ENCODE peak calls at places on chromosome 7, in six cellular contexts. B, F, A, G, J and L are unnamed samples.

GRCh38 chr7:135282621-135283295 is 49.1 kb downstream of the STRA8 start:
- DNase-seq in A (no peak), F (no peak), J (no peak), B (no peak), G (no peak), L (no peak)

GRCh38 chr7:27617651-27618381 is 44.9 kb downstream of the HIBADH start:
- DNase-seq in F (no peak), A (no peak), B (no peak), G (no peak), J (no peak), L (no peak)

GRCh38 chr7:117652943-117653700 is 173.3 kb downstream of the CFTR start:
- DNase-seq in F (no peak), G (no peak), B (no peak), A (no peak), J (peak), L (no peak)

GRCh38 chr7:128402346-128402745 is 7.4 kb downstream of the IMPDH1 start:
- DNase-seq in B (no peak), A (no peak), J (no peak), F (no peak), G (no peak), L (no peak)

GRCh38 chr7:101723835-101724234 is 93.6 kb upstream of the CUX1 start:
- DNase-seq in A (no peak), J (no peak), G (no peak), B (no peak), F (no peak), L (no peak)

GRCh38 chr7:42090806-42091205 is 146.2 kb downstream of the GLI3 start:
- DNase-seq in F (no peak), J (no peak), G (no peak), B (no peak), A (no peak), L (no peak)

GRCh38 chr7:110681941-110682340 is 409.0 kb upstream of the LRRN3 start:
- DNase-seq in B (no peak), G (no peak), F (no peak), J (no peak), A (no peak), L (no peak)

GRCh38 chr7:141198191-141198958 is 124.5 kb downstream of the TMEM178B start:
- DNase-seq in A (no peak), B (peak), G (no peak), J (no peak), F (no peak), L (no peak)

GRCh38 chr7:51645298-51645697 is 328.7 kb upstream of the COBL start:
- DNase-seq in J (peak), B (no peak), F (no peak), A (no peak), G (no peak), L (no peak)

GRCh38 chr7:139494835-139495568 is 11.5 kb upstream of the KLRG2 start:
- DNase-seq in G (no peak), J (no peak), F (no peak), B (no peak), A (no peak), L (no peak)

GRCh38 chr7:26469188-26469587 is 177.5 kb downstream of the SNX10 start:
- DNase-seq in B (no peak), F (no peak), A (no peak), J (no peak), G (no peak), L (no peak)

DNA sequence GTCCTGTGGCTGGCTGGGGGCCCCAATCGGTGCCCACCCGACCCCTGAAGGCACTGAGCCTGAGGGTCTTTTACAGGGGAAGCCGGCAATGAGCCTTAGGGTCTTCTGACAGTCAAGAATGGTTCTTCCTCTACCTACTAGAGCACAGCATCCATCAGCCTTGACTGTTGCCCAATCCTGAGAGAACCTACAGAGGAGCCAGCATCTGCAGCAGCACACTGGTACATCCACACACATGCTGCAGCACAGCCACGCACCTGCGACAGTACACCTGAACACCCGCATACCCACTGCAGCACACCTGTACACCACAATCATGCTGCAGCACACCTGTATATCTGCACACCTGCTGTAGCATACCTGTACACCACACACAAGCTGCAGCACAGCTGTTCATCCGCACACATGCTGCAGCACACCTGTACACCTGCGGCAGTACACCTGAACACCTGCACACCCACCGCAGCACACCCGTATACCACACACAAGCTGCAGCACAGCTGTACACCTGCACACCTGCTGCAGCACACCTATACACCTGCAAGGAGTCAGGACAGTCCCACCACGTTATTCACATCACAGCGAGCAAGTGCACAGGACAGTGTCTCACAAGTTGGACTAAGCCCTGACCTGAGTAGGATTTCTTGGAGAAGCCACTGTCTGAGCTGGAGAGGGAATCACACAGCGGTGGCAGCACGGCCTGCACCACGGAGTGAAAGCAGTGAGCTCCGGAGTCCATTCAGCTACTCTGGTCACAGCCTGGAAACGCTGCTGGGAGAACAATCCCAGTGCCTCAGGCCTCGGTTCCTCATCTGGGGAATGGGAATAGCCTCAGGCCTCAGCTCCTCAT is 56.4 kb downstream of the VIPR2 start:
- DNase-seq in A (no peak), B (peak), F (peak), J (no peak), G (no peak), L (peak)
- H2AK5ac ChIP-seq in A (no peak), B (no peak), F (no peak), J (no peak), G (no peak), L (no peak)

GRCh38 chr7:93475811-93476210 is 98.7 kb downstream of the CALCR start:
- DNase-seq in A (no peak), B (no peak), G (no peak), F (no peak), J (no peak), L (no peak)

DNA sequence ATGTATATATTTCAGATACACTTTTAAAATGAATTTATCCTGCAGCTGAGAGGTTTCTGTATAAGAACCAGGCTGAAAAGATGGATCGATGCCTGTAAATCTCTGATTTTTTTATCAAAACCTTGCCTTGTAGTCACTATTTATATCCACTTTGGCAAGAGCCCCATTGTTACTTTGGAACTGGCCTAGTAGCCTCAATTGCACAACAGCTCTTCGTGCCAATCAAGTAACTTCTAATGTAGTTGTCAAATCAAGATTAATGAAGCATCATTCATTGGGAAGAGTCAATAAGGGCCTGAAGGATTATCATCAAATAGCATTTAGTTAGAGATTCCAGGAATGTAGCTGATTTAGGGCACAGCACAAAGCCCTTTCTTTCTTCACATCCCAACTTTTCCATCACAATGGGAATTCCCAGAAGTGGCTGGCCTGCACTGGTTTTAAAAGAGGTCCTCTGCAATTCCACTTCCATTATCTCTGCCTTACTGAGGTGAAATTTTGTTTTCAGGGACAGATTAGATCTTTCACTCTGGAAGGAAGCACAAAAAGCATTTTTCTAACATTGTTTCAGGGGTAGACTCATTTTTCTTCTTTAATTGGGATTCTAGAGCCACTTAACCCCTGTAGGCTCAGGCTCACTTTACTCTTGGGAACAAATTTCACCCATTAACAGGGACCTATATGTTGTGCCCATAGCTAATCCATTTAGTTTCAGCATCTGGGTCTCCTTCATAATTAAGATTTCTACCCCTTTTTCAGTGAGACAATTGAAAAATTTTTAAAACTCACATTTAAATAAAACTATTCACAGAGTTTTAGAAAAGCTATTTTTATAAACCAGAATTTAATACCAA is 97.8 kb downstream of the CALCR start:
- DNase-seq in J (peak), A (no peak), B (no peak), G (no peak), F (no peak), L (peak)
- H2AFZ ChIP-seq in J (peak), A (no peak), B (no peak), G (no peak), F (no peak), L (no peak)

DNA sequence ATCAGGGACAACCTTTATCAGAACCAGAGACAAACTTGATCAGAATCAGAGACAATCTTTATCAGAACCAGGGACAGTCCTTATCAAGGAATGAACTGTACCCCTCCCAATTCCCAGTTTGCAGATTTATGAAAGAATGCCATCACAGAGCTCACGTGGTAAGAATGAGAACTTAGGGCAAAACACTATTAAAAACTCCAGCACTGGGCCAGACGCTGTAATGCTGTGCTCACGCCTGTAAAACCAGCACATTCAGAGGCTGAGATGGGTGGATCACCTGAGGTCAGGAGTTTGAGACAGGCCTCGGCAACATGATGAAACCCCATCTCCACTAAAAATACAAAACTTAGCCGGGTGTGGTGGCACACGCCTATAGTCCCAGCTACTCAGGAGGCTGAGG is 85.1 kb upstream of the TNRC18 start:
- DNase-seq in F (no peak), G (no peak), A (no peak), B (no peak), J (no peak), L (no peak)
- H2AK5ac ChIP-seq in F (no peak), G (peak), A (no peak), B (no peak), J (no peak), L (no peak)

GRCh38 chr7:55573234-55573504 is 867 bp upstream of the VOPP1 start:
- DNase-seq in G (no peak), A (no peak), J (no peak), B (no peak), F (no peak), L (no peak)

GRCh38 chr7:55575098-55575497 is 2.8 kb upstream of the VOPP1 start:
- DNase-seq in A (no peak), J (no peak), F (no peak), G (no peak), B (no peak), L (no peak)

GRCh38 chr7:55575733-55576132 is 3.4 kb upstream of the VOPP1 start:
- DNase-seq in A (no peak), G (no peak), F (no peak), B (peak), J (no peak), L (no peak)

GRCh38 chr7:55573526-55573925 is 1.2 kb upstream of the VOPP1 start:
- DNase-seq in A (peak), J (no peak), G (peak), B (no peak), F (no peak), L (no peak)

DNA sequence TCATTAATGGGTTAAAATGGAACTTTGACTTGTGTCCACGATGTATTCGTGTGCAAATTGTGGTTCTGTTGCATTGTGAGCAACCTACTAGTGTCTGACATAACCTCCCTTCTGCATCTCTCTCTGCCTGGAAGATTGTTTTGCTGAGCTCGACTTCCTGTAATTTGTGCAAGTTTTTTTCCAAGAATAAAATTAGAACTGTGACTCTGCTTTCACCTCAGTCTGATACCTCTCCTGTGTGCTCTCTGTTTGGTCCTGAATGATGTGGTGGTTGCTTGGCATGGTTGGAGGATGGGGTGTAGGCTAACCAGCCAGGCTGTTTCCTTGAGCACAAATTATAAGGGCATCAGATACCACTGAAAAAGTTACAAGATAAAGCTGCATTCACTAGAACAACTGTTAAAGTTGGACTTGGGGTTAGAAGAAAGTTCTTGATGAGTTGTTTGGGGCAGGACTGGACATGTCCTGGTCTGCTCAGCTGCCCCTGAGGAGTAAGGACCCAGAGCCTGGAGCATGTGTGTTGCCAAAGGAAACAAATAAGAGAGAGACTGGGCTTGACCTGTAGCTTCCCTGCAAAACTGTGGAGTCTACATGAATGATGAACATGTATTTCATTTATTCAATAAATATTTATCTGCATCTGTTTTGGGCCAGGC is 1.9 kb upstream of the VOPP1 start:
- DNase-seq in J (no peak), F (no peak), A (peak), G (peak), B (no peak), L (no peak)
- H2AFZ ChIP-seq in J (peak), F (no peak), A (peak), G (no peak), B (no peak), L (no peak)

DNA sequence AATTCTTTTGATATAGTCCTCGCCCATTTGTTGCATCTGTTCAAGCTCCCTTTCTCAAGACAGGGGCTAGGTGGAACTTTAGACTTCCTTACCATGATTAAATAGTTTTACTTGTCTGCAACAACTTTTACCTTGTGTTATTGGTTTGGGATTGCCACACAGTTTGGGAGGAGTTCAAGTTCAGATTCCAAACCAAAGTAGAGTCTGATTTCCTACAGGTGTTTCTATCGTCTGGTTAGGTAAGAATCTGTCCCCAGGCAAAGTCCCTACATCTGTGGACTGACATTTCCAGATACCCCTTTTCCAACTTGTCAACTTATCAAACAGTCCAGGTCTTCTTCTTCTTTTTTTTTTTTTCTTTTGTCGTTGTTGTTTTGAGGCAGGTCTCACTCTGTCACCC is 93.1 kb downstream of the LRGUK start:
- DNase-seq in G (no peak), J (no peak), B (no peak), A (no peak), F (no peak), L (no peak)
- H2AK5ac ChIP-seq in G (no peak), J (no peak), B (no peak), A (no peak), F (no peak), L (no peak)

GRCh38 chr7:155725073-155725346 is 80.5 kb downstream of the RBM33 start:
- DNase-seq in G (no peak), J (no peak), A (no peak), B (no peak), F (no peak), L (no peak)

GRCh38 chr7:155727616-155728015 is 83.2 kb downstream of the RBM33 start:
- DNase-seq in A (no peak), F (no peak), B (no peak), G (no peak), J (no peak), L (no peak)

GRCh38 chr7:155731375-155731774 is 80.9 kb downstream of the SHH start:
- DNase-seq in B (no peak), F (peak), J (no peak), G (no peak), A (no peak), L (no peak)

GRCh38 chr7:155729847-155730246 is 82.4 kb downstream of the SHH start:
- DNase-seq in G (no peak), F (peak), B (no peak), J (no peak), A (peak), L (no peak)

DNA sequence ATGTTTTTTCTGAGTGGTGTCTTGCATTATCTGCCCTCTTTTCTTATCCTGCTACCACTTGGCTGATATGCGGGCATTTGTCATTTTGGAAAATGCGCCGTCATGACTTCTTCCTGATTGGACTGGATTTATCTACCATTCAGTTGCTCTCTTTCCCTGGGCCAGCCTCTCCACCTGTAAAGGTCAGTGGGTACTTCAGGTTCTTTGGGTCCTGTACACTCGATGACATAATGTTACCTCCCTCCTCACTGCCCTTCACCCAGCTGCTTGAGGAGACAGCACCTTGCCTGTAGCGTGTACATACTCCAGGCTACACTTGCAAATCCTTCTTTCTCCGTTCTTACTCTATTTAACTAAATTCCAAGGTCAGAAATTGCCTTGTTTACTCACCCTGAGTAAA is 83.7 kb downstream of the RBM33 start:
- DNase-seq in J (no peak), F (no peak), B (no peak), G (no peak), A (no peak), L (no peak)
- H2AFZ ChIP-seq in J (no peak), F (no peak), B (no peak), G (no peak), A (no peak), L (no peak)

GRCh38 chr7:33762903-33763295 is 142.4 kb upstream of the BMPER start:
- DNase-seq in B (no peak), G (no peak), A (no peak), F (no peak), J (no peak), L (no peak)
- H2AK5ac ChIP-seq in B (no peak), G (no peak), A (no peak), F (no peak), J (no peak), L (no peak)

GRCh38 chr7:109552017-109552416 is 982.3 kb downstream of the DNAJB9 start:
- DNase-seq in A (no peak), J (no peak), F (no peak), G (no peak), B (no peak), L (no peak)
- H2AFZ ChIP-seq in A (no peak), J (no peak), F (no peak), G (no peak), B (no peak), L (no peak)